ENCODE peak calls at places on chromosomes 12 and 14, in six cellular contexts. N, K, V, E, W and T are unnamed samples.

GRCh38 chr12:121765573-121765972 is 27.9 kb downstream of the RHOF start:
- DNase-seq in N (no peak), K (peak; percentile 35), V (no peak), E (peak; percentile 86), W (no peak), T (no peak)

GRCh38 chr12:117090816-117091711 is 8.2 kb downstream of the TESC start:
- DNase-seq in N (no peak), K (peak; percentile 79), V (no peak), E (no peak), W (no peak), T (no peak)

GRCh38 chr14:73694083-73694482 is 20.1 kb downstream of the PNMA1 start:
- DNase-seq in N (no peak), K (no peak), V (no peak), E (no peak), W (no peak), T (no peak)

GRCh38 chr12:62971769-62972525 is 37.0 kb upstream of the PPM1H start:
- DNase-seq in N (no peak), K (no peak), V (no peak), E (no peak), W (no peak), T (no peak)

GRCh38 chr12:6072302-6072752 is 52.1 kb downstream of the VWF start:
- DNase-seq in N (no peak), K (no peak), V (no peak), E (no peak), W (no peak), T (no peak)

GRCh38 chr14:60862283-60862682 is 118.6 kb downstream of the TRMT5 start:
- DNase-seq in N (peak; percentile 79), K (no peak), V (no peak), E (no peak), W (peak; percentile 41), T (no peak)

GRCh38 chr14:22471545-22472121 is 117.4 kb downstream of the DAD1 start:
- DNase-seq in N (no peak), K (peak; percentile 70), V (no peak), E (no peak), W (peak; percentile 10), T (peak; percentile 68)

GRCh38 chr14:60164717-60165546 is at the start of gene DHRS7:
- DNase-seq in N (peak; percentile 45), K (peak; percentile 45), V (peak; percentile 28), E (peak; percentile 94), W (peak; percentile 81), T (peak; percentile 78)

GRCh38 chr12:106084759-106085158 is 54.0 kb downstream of the NUAK1 start:
- DNase-seq in N (no peak), K (no peak), V (no peak), E (no peak), W (no peak), T (no peak)

GRCh38 chr12:20508962-20509361 is 140.6 kb downstream of the PDE3A start:
- DNase-seq in N (no peak), K (no peak), V (no peak), E (no peak), W (no peak), T (no peak)

GRCh38 chr12:124992874-124993567 is 424 bp upstream of the BRI3BP start:
- DNase-seq in N (peak; percentile 91), K (peak; percentile 19), V (peak; percentile 63), E (peak; percentile 64), W (peak; percentile 95), T (peak; percentile 92)

GRCh38 chr12:91460457-91460856 is 277.8 kb upstream of the DCN start:
- DNase-seq in N (peak; percentile 80), K (no peak), V (no peak), E (no peak), W (peak; percentile 81), T (no peak)

GRCh38 chr12:126338031-126338441 is 1272.8 kb downstream of the AACS start:
- DNase-seq in N (no peak), K (no peak), V (no peak), E (no peak), W (no peak), T (no peak)